ENCODE peak calls at places on chromosome 13, in four cellular contexts. One of them, this sample, is unnamed.

GRCh38 chr13:25733696-25734435 is 317.9 kb downstream of the SHISA2 start:
- DNase-seq in H1: no peak
- DNase-seq in NT2/D1: no peak
- DNase-seq in GM12878: no peak
- DNase-seq in this sample: no peak

GRCh38 chr13:25943666-25944065 is 108.2 kb downstream of the SHISA2 start:
- DNase-seq in H1: no peak
- DNase-seq in NT2/D1: no peak
- DNase-seq in GM12878: no peak
- DNase-seq in this sample: no peak

GRCh38 chr13:112029143-112029542 is 37.8 kb upstream of the SOX1 start:
- DNase-seq in H1: no peak
- DNase-seq in NT2/D1: no peak
- DNase-seq in GM12878: no peak
- DNase-seq in this sample: no peak

GRCh38 chr13:73698859-73699258 is 435.3 kb downstream of the KLF12 start:
- DNase-seq in H1: no peak
- DNase-seq in NT2/D1: no peak
- DNase-seq in GM12878: no peak
- DNase-seq in this sample: no peak

GRCh38 chr13:48783181-48783630 is 129.5 kb downstream of the CYSLTR2 start:
- DNase-seq in H1: no peak
- DNase-seq in NT2/D1: no peak
- DNase-seq in GM12878: no peak
- DNase-seq in this sample: no peak

GRCh38 chr13:77026255-77026782 is 640 bp downstream of the FBXL3 start:
- DNase-seq in H1: peak
- DNase-seq in NT2/D1: no peak
- DNase-seq in GM12878: peak
- DNase-seq in this sample: peak

GRCh38 chr13:112032186-112032835 is 34.6 kb upstream of the SOX1 start:
- DNase-seq in H1: no peak
- DNase-seq in NT2/D1: no peak
- DNase-seq in GM12878: no peak
- DNase-seq in this sample: no peak

GRCh38 chr13:32323912-32324311 is 8.6 kb downstream of the BRCA2 start:
- DNase-seq in H1: no peak
- DNase-seq in NT2/D1: no peak
- DNase-seq in GM12878: no peak
- DNase-seq in this sample: no peak

GRCh38 chr13:53800011-53800410 is 771.4 kb downstream of the OLFM4 start:
- DNase-seq in H1: no peak
- DNase-seq in NT2/D1: no peak
- DNase-seq in GM12878: no peak
- DNase-seq in this sample: no peak

GRCh38 chr13:86087241-86087640 is 288.0 kb upstream of the SLITRK6 start:
- DNase-seq in H1: no peak
- DNase-seq in NT2/D1: no peak
- DNase-seq in GM12878: no peak
- DNase-seq in this sample: no peak

GRCh38 chr13:52070929-52071523 is 46.5 kb downstream of the UTP14C start:
- DNase-seq in H1: no peak
- DNase-seq in NT2/D1: peak
- DNase-seq in GM12878: no peak
- DNase-seq in this sample: no peak

GRCh38 chr13:31890946-31891345 is 140.6 kb upstream of the FRY start:
- DNase-seq in H1: no peak
- DNase-seq in NT2/D1: no peak
- DNase-seq in GM12878: no peak
- DNase-seq in this sample: no peak

GRCh38 chr13:26896986-26897668 is 136.5 kb upstream of the GPR12 start:
- DNase-seq in H1: no peak
- DNase-seq in NT2/D1: no peak
- DNase-seq in GM12878: no peak
- DNase-seq in this sample: no peak

GRCh38 chr13:30442854-30443379 is 20.6 kb downstream of the UBE2L5 start:
- DNase-seq in H1: no peak
- DNase-seq in NT2/D1: no peak
- DNase-seq in GM12878: peak
- DNase-seq in this sample: no peak

GRCh38 chr13:59358014-59358413 is 805.7 kb downstream of the DIAPH3 start:
- DNase-seq in H1: no peak
- DNase-seq in NT2/D1: no peak
- DNase-seq in GM12878: no peak
- DNase-seq in this sample: no peak

GRCh38 chr13:52158629-52159158 is 703 bp downstream of the NEK3 start:
- DNase-seq in H1: no peak
- DNase-seq in NT2/D1: no peak
- DNase-seq in GM12878: peak
- DNase-seq in this sample: peak

GRCh38 chr13:24784319-24784718 is 20.4 kb downstream of the RNF17 start:
- DNase-seq in H1: no peak
- DNase-seq in NT2/D1: no peak
- DNase-seq in GM12878: no peak
- DNase-seq in this sample: no peak

GRCh38 chr13:40662866-40663265 is 3.6 kb downstream of the FOXO1 start:
- DNase-seq in H1: no peak
- DNase-seq in NT2/D1: no peak
- DNase-seq in GM12878: peak
- DNase-seq in this sample: no peak

GRCh38 chr13:52048516-52048915 is 24.0 kb downstream of the UTP14C start:
- DNase-seq in H1: no peak
- DNase-seq in NT2/D1: no peak
- DNase-seq in GM12878: no peak
- DNase-seq in this sample: no peak

GRCh38 chr13:23966691-23967615 is 69.7 kb upstream of the C1QTNF9B start:
- DNase-seq in H1: no peak
- DNase-seq in NT2/D1: no peak
- DNase-seq in GM12878: peak
- DNase-seq in this sample: no peak

GRCh38 chr13:40438999-40439797 is 227.2 kb downstream of the FOXO1 start:
- DNase-seq in H1: no peak
- DNase-seq in NT2/D1: no peak
- DNase-seq in GM12878: no peak
- DNase-seq in this sample: no peak

GRCh38 chr13:113451951-113452421 is 1.3 kb downstream of the ADPRHL1 start:
- DNase-seq in H1: no peak
- DNase-seq in NT2/D1: no peak
- DNase-seq in GM12878: no peak
- DNase-seq in this sample: no peak

GRCh38 chr13:65401315-65401714 is 1828.8 kb downstream of the PCDH9 start:
- DNase-seq in H1: no peak
- DNase-seq in NT2/D1: no peak
- DNase-seq in GM12878: no peak
- DNase-seq in this sample: no peak

GRCh38 chr13:113825851-113826250 is 38.0 kb downstream of the GAS6 start:
- DNase-seq in H1: no peak
- DNase-seq in NT2/D1: no peak
- DNase-seq in GM12878: no peak
- DNase-seq in this sample: no peak

GRCh38 chr13:22665531-22665930 is 515.2 kb upstream of the SGCG start:
- DNase-seq in H1: no peak
- DNase-seq in NT2/D1: no peak
- DNase-seq in GM12878: no peak
- DNase-seq in this sample: no peak

GRCh38 chr13:94427313-94427712 is 52.2 kb downstream of the DCT start:
- DNase-seq in H1: no peak
- DNase-seq in NT2/D1: no peak
- DNase-seq in GM12878: no peak
- DNase-seq in this sample: no peak

GRCh38 chr13:64453831-64454230 is 2776.3 kb downstream of the PCDH9 start:
- DNase-seq in H1: no peak
- DNase-seq in NT2/D1: no peak
- DNase-seq in GM12878: no peak
- DNase-seq in this sample: peak

GRCh38 chr13:95524270-95524901 is 28.1 kb upstream of the CLDN10 start:
- DNase-seq in H1: no peak
- DNase-seq in NT2/D1: no peak
- DNase-seq in GM12878: no peak
- DNase-seq in this sample: no peak

GRCh38 chr13:112177889-112178288 is 110.9 kb downstream of the SOX1 start:
- DNase-seq in H1: no peak
- DNase-seq in NT2/D1: no peak
- DNase-seq in GM12878: no peak
- DNase-seq in this sample: no peak

GRCh38 chr13:74258951-74259350 is 124.7 kb upstream of the KLF12 start:
- DNase-seq in H1: no peak
- DNase-seq in NT2/D1: no peak
- DNase-seq in GM12878: no peak
- DNase-seq in this sample: no peak

GRCh38 chr13:97259787-97260641 is 37.9 kb downstream of the MBNL2 start:
- DNase-seq in H1: no peak
- DNase-seq in NT2/D1: no peak
- DNase-seq in GM12878: no peak
- DNase-seq in this sample: no peak

GRCh38 chr13:50783066-50783465 is 60.4 kb downstream of the DLEU7 start:
- DNase-seq in H1: no peak
- DNase-seq in NT2/D1: no peak
- DNase-seq in GM12878: no peak
- DNase-seq in this sample: no peak

GRCh38 chr13:78020861-78021260 is 102.2 kb upstream of the EDNRB start:
- DNase-seq in H1: no peak
- DNase-seq in NT2/D1: no peak
- DNase-seq in GM12878: no peak
- DNase-seq in this sample: no peak

DNA sequence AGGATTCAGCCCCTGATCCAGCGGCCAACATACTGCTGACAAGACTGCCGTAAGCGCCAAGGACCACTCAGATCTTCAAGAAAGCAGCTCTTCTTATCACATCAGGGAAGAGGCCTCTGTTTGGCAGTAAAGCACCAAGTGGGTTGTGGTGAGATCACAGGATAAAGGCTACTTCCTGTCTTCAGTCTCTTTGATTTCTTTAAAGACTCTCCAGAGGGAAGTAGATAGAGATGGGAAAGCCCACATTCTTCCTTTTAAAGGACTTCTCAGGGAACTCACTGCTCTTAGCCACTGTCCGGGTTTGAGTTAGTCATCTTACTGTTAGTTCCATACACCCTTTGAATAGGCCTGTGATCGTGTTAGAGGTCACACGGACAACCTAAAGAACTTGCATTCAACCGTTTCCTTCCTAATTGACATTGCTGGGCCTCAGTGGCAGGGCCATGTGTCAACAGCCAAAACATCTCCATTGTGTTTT is 47.2 kb upstream of the POMP start:
- DNase-seq in H1: no peak
- DNase-seq in NT2/D1: no peak
- DNase-seq in GM12878: no peak
- DNase-seq in this sample: no peak
- TF ChIP-seq SUZ12 in H1: no peak
- TF ChIP-seq SUZ12 in NT2/D1: no peak
- TF ChIP-seq SUZ12 in GM12878: no peak
- TF ChIP-seq SUZ12 in this sample: no peak

GRCh38 chr13:46992383-46992952 is 95.6 kb upstream of the HTR2A start:
- DNase-seq in H1: no peak
- DNase-seq in NT2/D1: no peak
- DNase-seq in GM12878: no peak
- DNase-seq in this sample: peak
- TF ChIP-seq SUZ12 in H1: no peak
- TF ChIP-seq SUZ12 in NT2/D1: no peak
- TF ChIP-seq SUZ12 in GM12878: no peak
- TF ChIP-seq SUZ12 in this sample: no peak

GRCh38 chr13:101025925-101026324 is 351.3 kb upstream of the TMTC4 start:
- DNase-seq in H1: no peak
- DNase-seq in NT2/D1: no peak
- DNase-seq in GM12878: no peak
- DNase-seq in this sample: no peak

GRCh38 chr13:101026736-101027398 is 352.3 kb upstream of the TMTC4 start:
- DNase-seq in H1: no peak
- DNase-seq in NT2/D1: no peak
- DNase-seq in GM12878: no peak
- DNase-seq in this sample: no peak

GRCh38 chr13:101025519-101025918 is 350.9 kb upstream of the TMTC4 start:
- DNase-seq in H1: no peak
- DNase-seq in NT2/D1: no peak
- DNase-seq in GM12878: no peak
- DNase-seq in this sample: no peak

GRCh38 chr13:101026328-101026727 is 351.7 kb upstream of the TMTC4 start:
- DNase-seq in H1: no peak
- DNase-seq in NT2/D1: no peak
- DNase-seq in GM12878: no peak
- DNase-seq in this sample: no peak
- TF ChIP-seq SUZ12 in H1: no peak
- TF ChIP-seq SUZ12 in NT2/D1: no peak
- TF ChIP-seq SUZ12 in GM12878: no peak
- TF ChIP-seq SUZ12 in this sample: no peak

DNA sequence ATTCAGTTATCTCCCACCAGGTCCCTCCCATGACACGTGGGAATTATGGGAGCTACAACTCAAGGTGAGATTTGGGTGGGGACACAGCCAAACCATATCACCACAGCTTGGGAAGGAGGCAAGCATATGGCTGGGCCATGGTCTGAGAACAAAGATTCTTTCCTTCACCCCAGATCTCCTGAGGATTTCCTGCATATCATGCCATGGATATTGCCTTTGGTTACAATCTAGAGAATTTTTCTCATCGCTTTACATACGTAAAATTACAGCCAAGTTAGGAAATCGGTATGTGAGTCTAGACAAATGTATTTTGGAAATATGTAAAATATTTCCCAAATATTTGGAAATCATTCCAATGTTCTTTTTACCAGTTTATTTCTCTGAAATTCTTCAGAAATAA is 398.3 kb downstream of the RFC3 start:
- DNase-seq in H1: no peak
- DNase-seq in NT2/D1: no peak
- DNase-seq in GM12878: no peak
- DNase-seq in this sample: no peak
- TF ChIP-seq SUZ12 in H1: no peak
- TF ChIP-seq SUZ12 in NT2/D1: no peak
- TF ChIP-seq SUZ12 in GM12878: no peak
- TF ChIP-seq SUZ12 in this sample: no peak

GRCh38 chr13:33727356-33728083 is 90.4 kb upstream of the RFC3 start:
- DNase-seq in H1: no peak
- DNase-seq in NT2/D1: no peak
- DNase-seq in GM12878: no peak
- DNase-seq in this sample: no peak

GRCh38 chr13:33730147-33730546 is 87.8 kb upstream of the RFC3 start:
- DNase-seq in H1: no peak
- DNase-seq in NT2/D1: no peak
- DNase-seq in GM12878: no peak
- DNase-seq in this sample: no peak

GRCh38 chr13:33725340-33725739 is 92.6 kb upstream of the RFC3 start:
- DNase-seq in H1: no peak
- DNase-seq in NT2/D1: no peak
- DNase-seq in GM12878: no peak
- DNase-seq in this sample: no peak

GRCh38 chr13:33723772-33724435 is 94.0 kb upstream of the RFC3 start:
- DNase-seq in H1: peak
- DNase-seq in NT2/D1: peak
- DNase-seq in GM12878: peak
- DNase-seq in this sample: peak

GRCh38 chr13:33728271-33729037 is 89.5 kb upstream of the RFC3 start:
- DNase-seq in H1: no peak
- DNase-seq in NT2/D1: no peak
- DNase-seq in GM12878: peak
- DNase-seq in this sample: no peak
- TF ChIP-seq SUZ12 in H1: no peak
- TF ChIP-seq SUZ12 in NT2/D1: no peak
- TF ChIP-seq SUZ12 in GM12878: no peak
- TF ChIP-seq SUZ12 in this sample: no peak

GRCh38 chr13:102977471-102977870 is 88.7 kb downstream of the SLC10A2 start:
- DNase-seq in H1: no peak
- DNase-seq in NT2/D1: no peak
- DNase-seq in GM12878: no peak
- DNase-seq in this sample: no peak
- TF ChIP-seq SUZ12 in H1: no peak
- TF ChIP-seq SUZ12 in NT2/D1: no peak
- TF ChIP-seq SUZ12 in GM12878: no peak
- TF ChIP-seq SUZ12 in this sample: no peak